ENCODE peak calls at places on chromosomes 3 and 15, in nine cellular contexts. I is hepatocyte; X is Peyer's patch; J is heart left ventricle; H is pancreas; Z is tibial artery; O is cardiac muscle cell; U is CD8-positive, alpha-beta T cell; N is heart right ventricle. K is an unnamed sample.

GRCh38 chr3:106428565-106428994 is 559.8 kb upstream of the CBLB start:
- DNase-seq in Z (no peak), U (no peak), I (peak; percentile 50), H (no peak), J (no peak), O (peak; percentile 97), X (no peak), N (no peak), K (no peak)

GRCh38 chr3:184448321-184449160 is 68.7 kb downstream of the CHRD start:
- DNase-seq in O (peak; percentile 87), U (no peak), J (no peak), I (peak; percentile 31), X (no peak), Z (no peak), H (no peak), N (no peak), K (no peak)

GRCh38 chr3:25870452-25870851 is 80.6 kb downstream of the OXSM start:
- DNase-seq in U (no peak), X (no peak), Z (no peak), J (no peak), O (no peak), N (no peak), H (no peak), I (no peak), K (no peak)

GRCh38 chr15:78265752-78266224 is 1.4 kb downstream of the DNAJA4 start:
- DNase-seq in J (no peak), O (peak; percentile 11), U (no peak), I (peak; percentile 16), H (no peak), N (peak; percentile 34), X (no peak), Z (no peak), K (no peak)

GRCh38 chr15:63939531-63940130 is 105.9 kb upstream of the HERC1 start:
- DNase-seq in O (peak; percentile 83), U (no peak), X (peak; percentile 79), H (no peak), N (peak; percentile 74), Z (no peak), J (no peak), I (no peak), K (no peak)

GRCh38 chr15:99902248-99902647 is 169.0 kb upstream of the LYSMD4 start:
- DNase-seq in N (no peak), J (no peak), O (no peak), H (no peak), U (no peak), Z (no peak), I (no peak), X (no peak), K (no peak)

GRCh38 chr3:188150982-188151381 is 3.0 kb upstream of the LPP start:
- DNase-seq in N (no peak), I (no peak), J (no peak), Z (no peak), H (no peak), O (no peak), X (no peak), U (no peak), K (no peak)

GRCh38 chr3:4864503-4864902 is 114.7 kb upstream of the BHLHE40 start:
- DNase-seq in I (no peak), H (no peak), X (no peak), O (peak; percentile 44), U (no peak), J (no peak), Z (no peak), N (no peak), K (no peak)

GRCh38 chr3:31533169-31533870 is 595 bp downstream of the STT3B start:
- DNase-seq in U (peak; percentile 57), N (peak; percentile 54), Z (peak; percentile 82), I (peak; percentile 77), X (peak; percentile 76), H (peak; percentile 44), J (peak; percentile 77), O (peak; percentile 27), K (peak; percentile 69)

GRCh38 chr3:23816721-23817120 is 11.0 kb downstream of the UBE2E1 start:
- DNase-seq in O (no peak), I (no peak), N (no peak), Z (no peak), U (no peak), H (no peak), X (no peak), J (no peak), K (no peak)

GRCh38 chr3:130834476-130834875 is 59.4 kb upstream of the ATP2C1 start:
- DNase-seq in H (no peak), I (peak; percentile 12), J (no peak), U (no peak), N (no peak), Z (no peak), O (peak; percentile 65), X (no peak), K (no peak)

GRCh38 chr3:126194713-126195305 is 14.4 kb upstream of the ALDH1L1 start:
- DNase-seq in U (no peak), H (no peak), N (no peak), O (no peak), J (no peak), X (no peak), I (no peak), Z (no peak), K (no peak)

GRCh38 chr3:186496635-186497034 is 47.5 kb downstream of the CRYGS start:
- DNase-seq in I (no peak), U (no peak), X (no peak), O (no peak), N (no peak), J (no peak), H (no peak), Z (no peak), K (no peak)

GRCh38 chr3:165273411-165273810 is 77.2 kb upstream of the SLITRK3 start:
- DNase-seq in I (no peak), N (no peak), O (no peak), Z (no peak), X (no peak), U (no peak), H (no peak), J (no peak), K (no peak)

GRCh38 chr15:39404767-39405173 is 176.1 kb upstream of the THBS1 start:
- DNase-seq in O (peak; percentile 94), H (no peak), J (no peak), X (no peak), Z (no peak), I (no peak), U (no peak), N (no peak), K (no peak)

GRCh38 chr3:37640636-37641375 is 220.9 kb upstream of the CTDSPL start:
- DNase-seq in J (no peak), U (no peak), I (no peak), H (no peak), X (no peak), Z (no peak), N (no peak), O (no peak), K (no peak)

GRCh38 chr15:79290642-79291275 is 8.2 kb downstream of the ANKRD34C start:
- DNase-seq in Z (no peak), N (no peak), U (no peak), I (no peak), X (no peak), O (no peak), H (no peak), J (no peak), K (no peak)

GRCh38 chr3:123605789-123606234 is 21.0 kb upstream of the HACD2 start:
- DNase-seq in H (no peak), U (no peak), X (no peak), I (peak; percentile 75), Z (no peak), O (no peak), N (no peak), J (no peak), K (no peak)
- H3K4me1 ChIP-seq in H (peaks cover 19% of the 10 kb centered on the region), U (no peaks in the 10 kb centered on the region), X (no peaks in the 10 kb centered on the region), I (peaks cover 44% of the 10 kb centered on the region), Z (no peaks in the 10 kb centered on the region), O (peaks cover 11% of the 10 kb centered on the region), N (no peaks in the 10 kb centered on the region), J (no peaks in the 10 kb centered on the region), K (no peaks in the 10 kb centered on the region)

DNA sequence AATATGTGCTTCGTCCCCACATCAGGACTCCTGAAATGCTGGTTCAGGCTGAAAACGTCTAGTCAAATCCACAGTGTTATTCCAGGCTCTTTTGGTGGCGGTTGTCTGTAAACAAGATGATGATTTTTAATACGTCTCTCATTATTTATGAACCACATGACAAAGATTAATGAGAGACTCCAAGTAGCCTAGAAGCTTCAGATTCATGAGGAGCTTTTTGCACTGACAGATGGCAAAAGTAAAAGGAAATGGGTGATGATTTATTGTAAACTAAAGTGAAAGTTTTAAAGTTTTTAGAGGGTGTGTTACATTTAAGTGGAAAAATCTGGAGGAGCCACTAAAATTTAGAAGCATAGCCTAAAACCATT is 77.0 kb downstream of the BBX start:
- DNase-seq in I (no peak), Z (no peak), J (no peak), H (no peak), U (no peak), X (no peak), O (no peak), N (no peak), K (no peak)
- H3K4me3 ChIP-seq in I (peak overlapping the region; percentile 2), Z (peak overlapping the region; percentile 44), J (peak overlapping the region; percentile 40), H (no peak overlapping the region), U (peak overlapping the region; percentile 40), X (peak overlapping the region; percentile 44), O (no peak overlapping the region), N (peak overlapping the region; percentile 42), K (no peak overlapping the region)

DNA sequence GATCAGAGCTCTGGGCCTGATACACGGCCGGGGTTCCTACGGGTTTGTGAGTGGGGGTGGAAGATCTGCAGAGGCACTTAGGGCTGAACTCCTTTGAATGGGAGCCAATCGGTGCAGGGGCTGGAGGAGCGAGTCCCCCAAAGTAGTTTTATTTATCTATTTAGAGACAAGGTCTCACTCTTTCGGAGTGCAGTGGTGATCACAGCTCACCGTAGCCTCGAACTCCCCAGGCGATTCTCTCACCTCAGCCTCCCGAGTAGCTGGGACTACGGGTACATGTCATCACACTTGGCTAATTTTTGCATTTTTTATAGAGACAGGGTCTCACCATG is 1.6 kb upstream of the CELSR3 start:
- DNase-seq in N (no peak), U (no peak), O (no peak), I (no peak), H (no peak), X (no peak), Z (no peak), J (no peak), K (no peak)
- TF ChIP-seq CTCF in N (no peak), U (no peak), O (no peak), I (no peak), H (no peak), X (no peak), Z (no peak), J (no peak), K (peak; percentile 5)

GRCh38 chr3:13110678-13111116 is 37.5 kb upstream of the IQSEC1 start:
- DNase-seq in H (no peak), Z (peak; percentile 41), X (peak; percentile 89), J (no peak), O (no peak), I (peak; percentile 35), U (peak; percentile 39), N (no peak), K (peak; percentile 62)

GRCh38 chr3:13111173-13111873 is 38.1 kb upstream of the IQSEC1 start:
- DNase-seq in Z (peak; percentile 34), U (no peak), O (no peak), H (peak; percentile 54), J (no peak), X (peak; percentile 53), N (no peak), I (no peak), K (peak; percentile 57)

GRCh38 chr3:13111874-13112520 is 38.8 kb upstream of the IQSEC1 start:
- DNase-seq in I (no peak), Z (peak; percentile 24), J (no peak), H (peak; percentile 87), N (no peak), X (peak; percentile 46), O (no peak), U (no peak), K (peak; percentile 64)

GRCh38 chr3:13113346-13114335 is 40.4 kb upstream of the IQSEC1 start:
- DNase-seq in U (no peak), I (no peak), Z (peak; percentile 60), J (no peak), N (no peak), H (no peak), O (no peak), X (peak; percentile 46), K (peak; percentile 50)

GRCh38 chr3:13112521-13113345 is 39.5 kb upstream of the IQSEC1 start:
- DNase-seq in U (no peak), N (no peak), Z (peak; percentile 41), O (no peak), X (peak; percentile 39), J (no peak), H (no peak), I (no peak), K (peak; percentile 34)
- H3K4me1 ChIP-seq in U (peaks cover 9% of the 10 kb centered on the region), N (no peaks in the 10 kb centered on the region), Z (peaks cover 12% of the 10 kb centered on the region), O (no peaks in the 10 kb centered on the region), X (peaks cover 21% of the 10 kb centered on the region), J (no peaks in the 10 kb centered on the region), H (peaks cover 13% of the 10 kb centered on the region), I (no peaks in the 10 kb centered on the region), K (peaks cover 13% of the 10 kb centered on the region)

K was measured in mucosa of descending colon.